ENCODE peak calls at places on chromosomes 4 and X, in eight cellular contexts. W is nucleus accumbens; C is activated T-cell treated with anti-CD3 and anti-CD28 coated beads, Interleukin-2, amount 50 U/mL, for 4 hours; T is stimulated activated CD4-positive, alpha-beta T cell treated with anti-CD3 and anti-CD28 coated beads, Interleukin-1b, Interleukin-23, amount 100 ng/mL, for 24 hours; S is right lobe of liver; Z is tibial nerve; I is cardiac fibroblast; X is nephron progenitor cell. F is an unnamed sample.

GRCh38 chrX:129768586-129769466 is 10.9 kb upstream of the SASH3 start:
- DNase-seq in I (peak), Z (no peak), C (no peak), T (no peak), S (no peak), W (no peak), X (no peak), F (no peak)

GRCh38 chr4:15020502-15021286 is 18.4 kb downstream of the CPEB2 start:
- DNase-seq in Z (no peak), I (no peak), S (no peak), X (no peak), W (no peak), T (no peak), C (no peak), F (no peak)

GRCh38 chrX:49106930-49107329 is 16.6 kb downstream of the GPKOW start:
- DNase-seq in X (peak), Z (no peak), C (no peak), T (no peak), S (no peak), I (peak), W (peak), F (no peak)

GRCh38 chrX:16643160-16643559 is 6.8 kb upstream of the S100G start:
- DNase-seq in T (no peak), X (no peak), C (no peak), S (no peak), W (no peak), Z (no peak), I (peak), F (no peak)

GRCh38 chr4:158667651-158668198 is 4.0 kb downstream of the C4orf46 start:
- DNase-seq in T (no peak), X (peak), I (peak), S (no peak), Z (no peak), W (no peak), C (no peak), F (no peak)

GRCh38 chrX:24858004-24858746 is 157.6 kb downstream of the ARX start:
- DNase-seq in Z (no peak), I (peak), X (no peak), T (no peak), W (no peak), S (no peak), C (no peak), F (no peak)

GRCh38 chr4:110533940-110534339 is 58.0 kb downstream of the ENPEP start:
- DNase-seq in X (no peak), Z (no peak), S (no peak), C (no peak), T (no peak), W (no peak), I (peak), F (no peak)

GRCh38 chrX:103531002-103531401 is 11.7 kb upstream of the RAB40A start:
- DNase-seq in T (no peak), C (no peak), I (peak), S (no peak), W (no peak), Z (no peak), X (no peak), F (no peak)

GRCh38 chr4:54255881-54256280 is 26.8 kb downstream of the PDGFRA start:
- DNase-seq in C (no peak), S (no peak), Z (no peak), X (no peak), I (peak), W (no peak), T (no peak), F (no peak)

GRCh38 chrX:19789376-19789775 is 98.0 kb downstream of the SH3KBP1 start:
- DNase-seq in X (no peak), W (no peak), Z (no peak), T (no peak), I (no peak), S (no peak), C (no peak), F (no peak)

GRCh38 chr4:157701695-157701994 is 471.2 kb downstream of the GASK1B start:
- DNase-seq in S (no peak), I (no peak), C (no peak), W (no peak), X (no peak), Z (no peak), T (no peak), F (no peak)

GRCh38 chrX:139554367-139554766 is 23.8 kb downstream of the F9 start:
- DNase-seq in I (no peak), S (no peak), W (no peak), C (no peak), X (no peak), Z (no peak), T (no peak), F (no peak)

GRCh38 chr4:73803213-73803612 is 33.3 kb upstream of the CXCL6 start:
- DNase-seq in S (no peak), Z (no peak), X (no peak), T (no peak), C (no peak), I (no peak), W (no peak), F (no peak)

GRCh38 chrX:121579016-121579760 is 531.8 kb downstream of the GLUD2 start:
- DNase-seq in X (peak), T (no peak), C (no peak), I (peak), Z (no peak), W (no peak), S (no peak), F (no peak)

GRCh38 chr4:10078481-10079233 is 37.9 kb downstream of the WDR1 start:
- DNase-seq in X (no peak), Z (no peak), W (no peak), S (no peak), C (no peak), I (no peak), T (no peak), F (no peak)

GRCh38 chr4:15776871-15777648 is 1.1 kb upstream of the CD38 start:
- DNase-seq in Z (no peak), T (no peak), S (no peak), C (no peak), X (no peak), W (no peak), I (no peak), F (no peak)

GRCh38 chr4:42865572-42866189 is 26.8 kb upstream of the GRXCR1 start:
- DNase-seq in I (peak), C (peak), S (no peak), X (peak), W (no peak), Z (peak), T (peak), F (peak)

GRCh38 chrX:34879361-34879760 is 63.2 kb upstream of the FAM47B start:
- DNase-seq in W (no peak), I (no peak), T (no peak), Z (no peak), S (no peak), X (no peak), C (no peak), F (no peak)

GRCh38 chr4:37803348-37803973 is 23.0 kb upstream of the PGM2 start:
- DNase-seq in S (no peak), W (no peak), C (no peak), X (no peak), T (no peak), I (peak), Z (no peak), F (no peak)

GRCh38 chr4:16129336-16129735 is 45.5 kb upstream of the PROM1 start:
- DNase-seq in X (no peak), Z (no peak), C (no peak), T (no peak), W (no peak), I (no peak), S (peak), F (no peak)

GRCh38 chr4:149910604-149911367 is 95.1 kb upstream of the IQCM start:
- DNase-seq in I (no peak), X (no peak), T (no peak), Z (no peak), W (no peak), C (no peak), S (no peak), F (no peak)

GRCh38 chrX:149275836-149276235 is 229.3 kb downstream of the IDS start:
- DNase-seq in I (peak), X (no peak), S (no peak), Z (no peak), W (no peak), T (no peak), C (no peak), F (no peak)

GRCh38 chrX:108020631-108021030 is 24.2 kb upstream of the VSIG1 start:
- DNase-seq in W (no peak), C (no peak), T (no peak), X (no peak), I (peak), S (no peak), Z (no peak), F (no peak)

GRCh38 chr4:151561551-151562256 is 152.7 kb downstream of the FHIP1A start:
- DNase-seq in W (no peak), Z (no peak), X (no peak), C (no peak), S (no peak), I (no peak), T (no peak), F (no peak)

GRCh38 chr4:184510431-184510830 is 36.1 kb upstream of the IRF2 start:
- DNase-seq in I (no peak), C (no peak), W (no peak), Z (no peak), S (no peak), T (no peak), X (no peak), F (no peak)

GRCh38 chrX:13717697-13718483 is 16.5 kb downstream of the TRAPPC2 start:
- DNase-seq in T (no peak), X (no peak), C (no peak), S (no peak), W (no peak), Z (no peak), I (peak), F (no peak)

F was measured in neuronal stem cell.